ENCODE peak calls at places on chromosomes 5 and 9, in ten cellular contexts. F is NCI-H1105 treated with DMSO at 0.1 percent for 48 hours, K is adipocyte, E is cardiac fibroblast, I is Calu3, M is HT-29, P is chondrocyte, C is kidney glomerular epithelial cell, N is BE2C, W is T-helper 9 cell. B is an unnamed sample.

GRCh38 chr5:127564002-127564769 is 46.7 kb downstream of the PRRC1 start:
- DNase-seq in F (peak; percentile 51), K (peak; percentile 86), E (peak; percentile 78), I (peak; percentile 73), M (peak; percentile 91), P (no peak), C (peak; percentile 41), N (peak; percentile 55), W (peak; percentile 26), B (peak; percentile 82)

GRCh38 chr5:71938886-71939285 is 168.4 kb upstream of the MAP1B start:
- DNase-seq in F (peak; percentile 4), K (no peak), E (no peak), I (peak; percentile 78), M (peak; percentile 30), P (no peak), C (no peak), N (no peak), W (no peak), B (peak; percentile 23)

GRCh38 chr5:55172937-55173695 is at the start of gene CDC20B:
- DNase-seq in F (peak; percentile 67), K (peak; percentile 95), E (peak; percentile 70), I (peak; percentile 86), M (peak; percentile 66), P (no peak), C (peak; percentile 50), N (peak; percentile 87), W (peak; percentile 71), B (peak; percentile 68)

GRCh38 chr9:133467101-133467500 is 7.3 kb downstream of the CACFD1 start:
- DNase-seq in F (no peak), K (no peak), E (no peak), I (no peak), M (no peak), P (no peak), C (no peak), N (no peak), W (no peak), B (no peak)

GRCh38 chr9:112120471-112120925 is 54.6 kb downstream of the SUSD1 start:
- DNase-seq in F (peak; percentile 90), K (no peak), E (no peak), I (no peak), M (peak; percentile 26), P (no peak), C (peak; percentile 71), N (no peak), W (no peak), B (peak; percentile 2)

GRCh38 chr9:78242041-78242440 is 6.2 kb downstream of the CEP78 start:
- DNase-seq in F (no peak), K (no peak), E (no peak), I (no peak), M (no peak), P (no peak), C (no peak), N (no peak), W (no peak), B (no peak)

GRCh38 chr5:35777358-35778087 is 79.2 kb upstream of the IL7R start:
- DNase-seq in F (peak; percentile 76), K (peak; percentile 94), E (peak; percentile 88), I (peak; percentile 62), M (peak; percentile 89), P (no peak), C (peak; percentile 70), N (peak; percentile 74), W (peak; percentile 75), B (peak; percentile 94)

GRCh38 chr9:2285411-2285810 is 270.3 kb downstream of the SMARCA2 start:
- DNase-seq in F (peak; percentile 71), K (no peak), E (no peak), I (no peak), M (no peak), P (no peak), C (no peak), N (no peak), W (no peak), B (no peak)

GRCh38 chr5:81755320-81755719 is 4.4 kb upstream of the SSBP2 start:
- DNase-seq in F (no peak), K (peak; percentile 92), E (peak; percentile 86), I (peak; percentile 51), M (peak; percentile 55), P (no peak), C (peak; percentile 78), N (no peak), W (no peak), B (peak; percentile 92)

GRCh38 chr9:22976454-22976853 is 529.8 kb downstream of the DMRTA1 start:
- DNase-seq in F (no peak), K (peak; percentile 48), E (no peak), I (no peak), M (no peak), P (no peak), C (no peak), N (no peak), W (no peak), B (no peak)

GRCh38 chr9:126146254-126147145 is 180.1 kb upstream of the MVB12B start:
- DNase-seq in F (peak; percentile 56), K (no peak), E (no peak), I (peak; percentile 50), M (peak; percentile 30), P (peak; percentile 79), C (no peak), N (peak; percentile 45), W (no peak), B (peak; percentile 12)

GRCh38 chr9:32705059-32705458 is 69.6 kb upstream of the TAF1L start:
- DNase-seq in F (no peak), K (no peak), E (no peak), I (peak; percentile 10), M (no peak), P (no peak), C (no peak), N (no peak), W (no peak), B (peak; percentile 4)

GRCh38 chr9:109652971-109653370 is 127.0 kb upstream of the PALM2AKAP2 start:
- DNase-seq in F (no peak), K (peak; percentile 76), E (peak; percentile 52), I (peak; percentile 32), M (peak; percentile 21), P (no peak), C (peak; percentile 8), N (no peak), W (no peak), B (peak; percentile 68)

GRCh38 chr9:125409637-125410521 is 148.3 kb downstream of the GAPVD1 start:
- DNase-seq in F (no peak), K (peak; percentile 8), E (peak; percentile 58), I (peak; percentile 9), M (peak; percentile 29), P (no peak), C (no peak), N (peak; percentile 65), W (no peak), B (peak; percentile 37)

GRCh38 chr5:33049845-33050244 is 338.7 kb downstream of the NPR3 start:
- DNase-seq in F (no peak), K (peak; percentile 75), E (peak; percentile 71), I (peak; percentile 42), M (no peak), P (no peak), C (peak; percentile 67), N (no peak), W (no peak), B (peak; percentile 85)

GRCh38 chr5:178415353-178415752 is 174.8 kb downstream of the COL23A1 start:
- DNase-seq in F (no peak), K (no peak), E (no peak), I (no peak), M (no peak), P (peak; percentile 81), C (no peak), N (no peak), W (no peak), B (no peak)

GRCh38 chr9:131606896-131607567 is 61.7 kb downstream of the PRRT1B start:
- DNase-seq in F (no peak), K (no peak), E (no peak), I (no peak), M (no peak), P (no peak), C (no peak), N (no peak), W (no peak), B (no peak)

GRCh38 chr5:97600486-97600885 is 417.4 kb upstream of the RIOK2 start:
- DNase-seq in F (no peak), K (no peak), E (no peak), I (no peak), M (no peak), P (no peak), C (no peak), N (no peak), W (no peak), B (no peak)

GRCh38 chr5:119329701-119330100 is 26.1 kb upstream of the TNFAIP8 start:
- DNase-seq in F (no peak), K (no peak), E (no peak), I (no peak), M (no peak), P (no peak), C (no peak), N (no peak), W (no peak), B (no peak)

GRCh38 chr5:158740358-158740757 is 359.4 kb downstream of the EBF1 start:
- DNase-seq in F (no peak), K (no peak), E (no peak), I (no peak), M (no peak), P (no peak), C (no peak), N (no peak), W (no peak), B (no peak)

GRCh38 chr5:5043346-5043745 is 96.8 kb upstream of the ADAMTS16 start:
- DNase-seq in F (no peak), K (no peak), E (no peak), I (no peak), M (no peak), P (no peak), C (no peak), N (no peak), W (no peak), B (no peak)

GRCh38 chr5:6450235-6450860 is 1.7 kb downstream of the UBE2QL1 start:
- DNase-seq in F (peak; percentile 48), K (no peak), E (no peak), I (no peak), M (no peak), P (no peak), C (no peak), N (no peak), W (no peak), B (no peak)

GRCh38 chr5:10633271-10634049 is 69.6 kb downstream of the ANKRD33B start:
- DNase-seq in F (no peak), K (no peak), E (no peak), I (no peak), M (no peak), P (no peak), C (no peak), N (no peak), W (no peak), B (no peak)

GRCh38 chr9:92170848-92171247 is 55.6 kb upstream of the SPTLC1 start:
- DNase-seq in F (peak; percentile 0), K (no peak), E (no peak), I (no peak), M (no peak), P (no peak), C (no peak), N (no peak), W (no peak), B (no peak)

GRCh38 chr5:178340187-178340586 is 107.6 kb upstream of the PHYKPL start:
- DNase-seq in F (no peak), K (no peak), E (no peak), I (no peak), M (no peak), P (no peak), C (no peak), N (no peak), W (no peak), B (no peak)

GRCh38 chr9:32875242-32875641 is 91.9 kb downstream of the TMEM215 start:
- DNase-seq in F (no peak), K (no peak), E (no peak), I (no peak), M (no peak), P (no peak), C (no peak), N (no peak), W (no peak), B (no peak)

GRCh38 chr5:116876240-116876840 is 301.7 kb upstream of the SEMA6A start:
- DNase-seq in F (no peak), K (no peak), E (no peak), I (no peak), M (no peak), P (no peak), C (no peak), N (no peak), W (no peak), B (peak; percentile 6)

GRCh38 chr5:179765400-179765799 is 28.4 kb upstream of the LTC4S start:
- DNase-seq in F (no peak), K (peak; percentile 78), E (peak; percentile 89), I (no peak), M (no peak), P (peak; percentile 89), C (peak; percentile 58), N (peak; percentile 23), W (no peak), B (peak; percentile 89)

B was measured in choroid plexus epithelial cell.